ENCODE peak calls at places on chromosomes 16 and 17, in seven cellular contexts. One of them, this sample, is unnamed.

GRCh38 chr17:73586921-73587680 is 57.1 kb downstream of the SDK2 start:
- DNase-seq in small intestine: peak; percentile 38
- DNase-seq in cardiac fibroblast: no peak
- DNase-seq in neural progenitor cell: no peak
- DNase-seq in upper lobe of right lung: no peak
- DNase-seq in uterus: no peak
- DNase-seq in foreskin fibroblast: no peak
- DNase-seq in this sample: no peak

GRCh38 chr17:17492085-17492484 is 4.1 kb downstream of the RASD1 start:
- DNase-seq in small intestine: no peak
- DNase-seq in cardiac fibroblast: no peak
- DNase-seq in neural progenitor cell: no peak
- DNase-seq in upper lobe of right lung: peak; percentile 36
- DNase-seq in uterus: no peak
- DNase-seq in foreskin fibroblast: no peak
- DNase-seq in this sample: no peak

GRCh38 chr16:76661691-76662090 is 384.5 kb downstream of the CNTNAP4 start:
- DNase-seq in small intestine: no peak
- DNase-seq in cardiac fibroblast: no peak
- DNase-seq in neural progenitor cell: no peak
- DNase-seq in upper lobe of right lung: no peak
- DNase-seq in uterus: no peak
- DNase-seq in foreskin fibroblast: no peak
- DNase-seq in this sample: peak; percentile 36

GRCh38 chr16:65121870-65122723 is at the start of gene CDH11:
- DNase-seq in small intestine: no peak
- DNase-seq in cardiac fibroblast: peak; percentile 76
- DNase-seq in neural progenitor cell: peak; percentile 93
- DNase-seq in upper lobe of right lung: peak; percentile 68
- DNase-seq in uterus: peak; percentile 83
- DNase-seq in foreskin fibroblast: peak; percentile 93
- DNase-seq in this sample: peak; percentile 76

GRCh38 chr16:10964891-10965326 is 20.5 kb downstream of the CLEC16A start:
- DNase-seq in small intestine: no peak
- DNase-seq in cardiac fibroblast: peak; percentile 21
- DNase-seq in neural progenitor cell: no peak
- DNase-seq in upper lobe of right lung: no peak
- DNase-seq in uterus: no peak
- DNase-seq in foreskin fibroblast: no peak
- DNase-seq in this sample: no peak

GRCh38 chr16:12379318-12379717 is 402.8 kb downstream of the SNX29 start:
- DNase-seq in small intestine: no peak
- DNase-seq in cardiac fibroblast: no peak
- DNase-seq in neural progenitor cell: no peak
- DNase-seq in upper lobe of right lung: no peak
- DNase-seq in uterus: no peak
- DNase-seq in foreskin fibroblast: peak; percentile 30
- DNase-seq in this sample: no peak

GRCh38 chr16:2088759-2089358 is 41.1 kb downstream of the TSC2 start:
- DNase-seq in small intestine: no peak
- DNase-seq in cardiac fibroblast: no peak
- DNase-seq in neural progenitor cell: no peak
- DNase-seq in upper lobe of right lung: no peak
- DNase-seq in uterus: no peak
- DNase-seq in foreskin fibroblast: no peak
- DNase-seq in this sample: no peak

GRCh38 chr17:80457236-80457856 is 19.1 kb downstream of the NPTX1 start:
- DNase-seq in small intestine: no peak
- DNase-seq in cardiac fibroblast: no peak
- DNase-seq in neural progenitor cell: no peak
- DNase-seq in upper lobe of right lung: no peak
- DNase-seq in uterus: no peak
- DNase-seq in foreskin fibroblast: no peak
- DNase-seq in this sample: no peak

GRCh38 chr17:45782889-45783592 is 1.1 kb upstream of the CRHR1 start:
- DNase-seq in small intestine: peak; percentile 9
- DNase-seq in cardiac fibroblast: no peak
- DNase-seq in neural progenitor cell: peak; percentile 90
- DNase-seq in upper lobe of right lung: no peak
- DNase-seq in uterus: peak; percentile 42
- DNase-seq in foreskin fibroblast: peak; percentile 31
- DNase-seq in this sample: no peak

GRCh38 chr17:48313096-48313495 is 116.9 kb downstream of the SKAP1 start:
- DNase-seq in small intestine: no peak
- DNase-seq in cardiac fibroblast: no peak
- DNase-seq in neural progenitor cell: no peak
- DNase-seq in upper lobe of right lung: no peak
- DNase-seq in uterus: no peak
- DNase-seq in foreskin fibroblast: no peak
- DNase-seq in this sample: no peak
- H3K4me3 ChIP-seq in small intestine: no peak overlapping the region
- H3K4me3 ChIP-seq in cardiac fibroblast: no peak overlapping the region
- H3K4me3 ChIP-seq in neural progenitor cell: no peak overlapping the region
- H3K4me3 ChIP-seq in upper lobe of right lung: no peak overlapping the region
- H3K4me3 ChIP-seq in uterus: no peak overlapping the region
- H3K4me3 ChIP-seq in foreskin fibroblast: no peak overlapping the region
- H3K4me3 ChIP-seq in this sample: no peak overlapping the region

GRCh38 chr16:23337836-23338550 is 35.9 kb downstream of the SCNN1B start:
- DNase-seq in small intestine: no peak
- DNase-seq in cardiac fibroblast: no peak
- DNase-seq in neural progenitor cell: no peak
- DNase-seq in upper lobe of right lung: peak; percentile 2
- DNase-seq in uterus: no peak
- DNase-seq in foreskin fibroblast: no peak
- DNase-seq in this sample: no peak
- H3K4me3 ChIP-seq in small intestine: no peak overlapping the region
- H3K4me3 ChIP-seq in cardiac fibroblast: no peak overlapping the region
- H3K4me3 ChIP-seq in neural progenitor cell: no peak overlapping the region
- H3K4me3 ChIP-seq in upper lobe of right lung: no peak overlapping the region
- H3K4me3 ChIP-seq in uterus: no peak overlapping the region
- H3K4me3 ChIP-seq in foreskin fibroblast: no peak overlapping the region
- H3K4me3 ChIP-seq in this sample: no peak overlapping the region

GRCh38 chr16:67529639-67530012 is 997 bp downstream of the RIPOR1 start:
- DNase-seq in small intestine: no peak
- DNase-seq in cardiac fibroblast: peak; percentile 51
- DNase-seq in neural progenitor cell: peak; percentile 51
- DNase-seq in upper lobe of right lung: no peak
- DNase-seq in uterus: no peak
- DNase-seq in foreskin fibroblast: peak; percentile 58
- DNase-seq in this sample: peak; percentile 36
- H3K4me3 ChIP-seq in small intestine: peak overlapping the region; percentile 44
- H3K4me3 ChIP-seq in cardiac fibroblast: peak overlapping the region; percentile 79
- H3K4me3 ChIP-seq in neural progenitor cell: peak overlapping the region; percentile 92
- H3K4me3 ChIP-seq in upper lobe of right lung: peak overlapping the region; percentile 66
- H3K4me3 ChIP-seq in uterus: peak overlapping the region; percentile 85
- H3K4me3 ChIP-seq in foreskin fibroblast: peak overlapping the region; percentile 90
- H3K4me3 ChIP-seq in this sample: peak overlapping the region; percentile 83

GRCh38 chr17:81939881-81940385 is 2.8 kb upstream of the PYCR1 start:
- DNase-seq in small intestine: no peak
- DNase-seq in cardiac fibroblast: no peak
- DNase-seq in neural progenitor cell: no peak
- DNase-seq in upper lobe of right lung: peak; percentile 69
- DNase-seq in uterus: peak; percentile 64
- DNase-seq in foreskin fibroblast: no peak
- DNase-seq in this sample: peak; percentile 21
- H3K4me3 ChIP-seq in small intestine: no peak overlapping the region
- H3K4me3 ChIP-seq in cardiac fibroblast: no peak overlapping the region
- H3K4me3 ChIP-seq in neural progenitor cell: no peak overlapping the region
- H3K4me3 ChIP-seq in upper lobe of right lung: no peak overlapping the region
- H3K4me3 ChIP-seq in uterus: no peak overlapping the region
- H3K4me3 ChIP-seq in foreskin fibroblast: no peak overlapping the region
- H3K4me3 ChIP-seq in this sample: no peak overlapping the region

GRCh38 chr16:86571197-86571915 is 4.7 kb downstream of the FOXC2 start:
- DNase-seq in small intestine: no peak
- DNase-seq in cardiac fibroblast: peak; percentile 34
- DNase-seq in neural progenitor cell: no peak
- DNase-seq in upper lobe of right lung: no peak
- DNase-seq in uterus: no peak
- DNase-seq in foreskin fibroblast: peak; percentile 44
- DNase-seq in this sample: no peak
- H3K4me3 ChIP-seq in small intestine: no peak overlapping the region
- H3K4me3 ChIP-seq in cardiac fibroblast: peak overlapping the region; percentile 87
- H3K4me3 ChIP-seq in neural progenitor cell: no peak overlapping the region
- H3K4me3 ChIP-seq in upper lobe of right lung: peak overlapping the region; percentile 5
- H3K4me3 ChIP-seq in uterus: no peak overlapping the region
- H3K4me3 ChIP-seq in foreskin fibroblast: no peak overlapping the region
- H3K4me3 ChIP-seq in this sample: peak overlapping the region; percentile 87

GRCh38 chr17:82450357-82451106 is at the start of gene CYBC1:
- DNase-seq in small intestine: peak; percentile 91
- DNase-seq in cardiac fibroblast: peak; percentile 94
- DNase-seq in neural progenitor cell: peak; percentile 97
- DNase-seq in upper lobe of right lung: peak; percentile 96
- DNase-seq in uterus: peak; percentile 93
- DNase-seq in foreskin fibroblast: peak; percentile 97
- DNase-seq in this sample: peak; percentile 88

GRCh38 chr17:82449883-82450356 is 632 bp downstream of the CYBC1 start:
- DNase-seq in small intestine: no peak
- DNase-seq in cardiac fibroblast: no peak
- DNase-seq in neural progenitor cell: no peak
- DNase-seq in upper lobe of right lung: no peak
- DNase-seq in uterus: no peak
- DNase-seq in foreskin fibroblast: no peak
- DNase-seq in this sample: no peak

GRCh38 chr17:82446649-82447048 is 3.9 kb downstream of the CYBC1 start:
- DNase-seq in small intestine: no peak
- DNase-seq in cardiac fibroblast: no peak
- DNase-seq in neural progenitor cell: no peak
- DNase-seq in upper lobe of right lung: no peak
- DNase-seq in uterus: no peak
- DNase-seq in foreskin fibroblast: no peak
- DNase-seq in this sample: no peak

GRCh38 chr17:82452162-82452561 is 1.6 kb upstream of the CYBC1 start:
- DNase-seq in small intestine: no peak
- DNase-seq in cardiac fibroblast: no peak
- DNase-seq in neural progenitor cell: no peak
- DNase-seq in upper lobe of right lung: no peak
- DNase-seq in uterus: no peak
- DNase-seq in foreskin fibroblast: no peak
- DNase-seq in this sample: no peak

GRCh38 chr17:82449136-82449882 is 1.2 kb downstream of the CYBC1 start:
- DNase-seq in small intestine: peak; percentile 47
- DNase-seq in cardiac fibroblast: no peak
- DNase-seq in neural progenitor cell: peak; percentile 27
- DNase-seq in upper lobe of right lung: peak; percentile 67
- DNase-seq in uterus: no peak
- DNase-seq in foreskin fibroblast: no peak
- DNase-seq in this sample: no peak
- H3K4me3 ChIP-seq in small intestine: peak overlapping the region; percentile 75
- H3K4me3 ChIP-seq in cardiac fibroblast: peak overlapping the region; percentile 86
- H3K4me3 ChIP-seq in neural progenitor cell: peak overlapping the region; percentile 97
- H3K4me3 ChIP-seq in upper lobe of right lung: peak overlapping the region; percentile 85
- H3K4me3 ChIP-seq in uterus: peak overlapping the region; percentile 82
- H3K4me3 ChIP-seq in foreskin fibroblast: peak overlapping the region; percentile 97
- H3K4me3 ChIP-seq in this sample: peak overlapping the region; percentile 80

DNA sequence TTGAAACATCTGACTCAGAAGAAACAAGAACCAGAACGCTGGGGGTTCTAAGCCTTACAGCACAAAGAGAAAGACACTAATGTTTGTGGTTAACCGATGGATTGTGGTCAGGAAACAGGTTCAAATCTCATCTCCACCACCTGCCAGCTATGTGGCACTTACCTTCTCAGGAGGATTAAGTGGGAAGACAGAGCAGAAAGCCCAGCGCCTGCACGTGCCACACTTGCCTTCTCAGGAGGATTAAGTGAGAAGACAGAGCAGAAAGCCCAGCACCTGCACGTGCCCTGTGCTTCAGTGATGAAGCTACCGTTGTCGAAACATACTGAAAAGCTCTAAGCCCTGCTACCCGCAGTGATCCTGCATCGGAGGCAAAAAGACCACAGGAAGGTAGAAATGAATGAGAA is 90.6 kb downstream of the NXN start:
- DNase-seq in small intestine: no peak
- DNase-seq in cardiac fibroblast: no peak
- DNase-seq in neural progenitor cell: no peak
- DNase-seq in upper lobe of right lung: no peak
- DNase-seq in uterus: no peak
- DNase-seq in foreskin fibroblast: no peak
- DNase-seq in this sample: no peak
- H3K4me3 ChIP-seq in small intestine: no peak overlapping the region
- H3K4me3 ChIP-seq in cardiac fibroblast: no peak overlapping the region
- H3K4me3 ChIP-seq in neural progenitor cell: no peak overlapping the region
- H3K4me3 ChIP-seq in upper lobe of right lung: no peak overlapping the region
- H3K4me3 ChIP-seq in uterus: no peak overlapping the region
- H3K4me3 ChIP-seq in foreskin fibroblast: no peak overlapping the region
- H3K4me3 ChIP-seq in this sample: no peak overlapping the region

GRCh38 chr17:38967290-38967738 is at the start of gene FBXO47:
- DNase-seq in small intestine: peak; percentile 89
- DNase-seq in cardiac fibroblast: peak; percentile 94
- DNase-seq in neural progenitor cell: peak; percentile 87
- DNase-seq in upper lobe of right lung: peak; percentile 96
- DNase-seq in uterus: peak; percentile 93
- DNase-seq in foreskin fibroblast: peak; percentile 94
- DNase-seq in this sample: peak; percentile 89
- H3K4me3 ChIP-seq in small intestine: peak within 1 kb of the TSS; percentile 7
- H3K4me3 ChIP-seq in cardiac fibroblast: peak within 1 kb of the TSS; percentile 41
- H3K4me3 ChIP-seq in neural progenitor cell: no peak within 1 kb of the TSS
- H3K4me3 ChIP-seq in upper lobe of right lung: peak within 1 kb of the TSS; percentile 42
- H3K4me3 ChIP-seq in uterus: peak within 1 kb of the TSS; percentile 11
- H3K4me3 ChIP-seq in foreskin fibroblast: peak within 1 kb of the TSS; percentile 29
- H3K4me3 ChIP-seq in this sample: peak within 1 kb of the TSS; percentile 44

GRCh38 chr16:73058221-73058615 is 10.3 kb upstream of the ZFHX3 start:
- DNase-seq in small intestine: peak; percentile 57
- DNase-seq in cardiac fibroblast: peak; percentile 46
- DNase-seq in neural progenitor cell: no peak
- DNase-seq in upper lobe of right lung: peak; percentile 86
- DNase-seq in uterus: peak; percentile 57
- DNase-seq in foreskin fibroblast: peak; percentile 81
- DNase-seq in this sample: no peak

GRCh38 chr16:73056383-73056782 is 8.5 kb upstream of the ZFHX3 start:
- DNase-seq in small intestine: no peak
- DNase-seq in cardiac fibroblast: peak; percentile 39
- DNase-seq in neural progenitor cell: no peak
- DNase-seq in upper lobe of right lung: no peak
- DNase-seq in uterus: no peak
- DNase-seq in foreskin fibroblast: no peak
- DNase-seq in this sample: no peak

GRCh38 chr16:73058616-73059409 is 10.9 kb upstream of the ZFHX3 start:
- DNase-seq in small intestine: peak; percentile 54
- DNase-seq in cardiac fibroblast: peak; percentile 75
- DNase-seq in neural progenitor cell: peak; percentile 88
- DNase-seq in upper lobe of right lung: peak; percentile 80
- DNase-seq in uterus: peak; percentile 51
- DNase-seq in foreskin fibroblast: peak; percentile 71
- DNase-seq in this sample: peak; percentile 41

GRCh38 chr16:73057369-73058210 is 9.7 kb upstream of the ZFHX3 start:
- DNase-seq in small intestine: no peak
- DNase-seq in cardiac fibroblast: peak; percentile 36
- DNase-seq in neural progenitor cell: peak; percentile 75
- DNase-seq in upper lobe of right lung: peak; percentile 74
- DNase-seq in uterus: peak; percentile 54
- DNase-seq in foreskin fibroblast: peak; percentile 65
- DNase-seq in this sample: no peak

DNA sequence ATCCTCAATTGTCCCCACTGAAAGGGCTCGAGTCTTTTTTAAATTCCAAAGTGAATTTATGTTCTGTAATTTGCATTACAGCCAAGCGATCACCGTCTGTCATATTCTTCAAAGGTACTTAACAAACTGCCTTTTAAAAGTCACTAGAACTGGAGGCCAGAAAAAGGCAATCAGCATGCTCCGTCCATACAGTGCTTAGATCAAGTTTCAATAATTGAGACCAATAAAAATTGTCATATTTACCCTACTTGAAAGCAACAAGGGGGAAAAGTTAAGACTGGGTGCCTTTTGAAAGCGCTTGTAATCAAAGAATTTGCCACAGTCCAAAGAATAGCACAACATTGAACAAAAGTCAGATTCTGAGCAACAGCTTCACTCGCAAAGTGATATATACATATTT is 9.0 kb upstream of the ZFHX3 start:
- DNase-seq in small intestine: no peak
- DNase-seq in cardiac fibroblast: no peak
- DNase-seq in neural progenitor cell: no peak
- DNase-seq in upper lobe of right lung: no peak
- DNase-seq in uterus: no peak
- DNase-seq in foreskin fibroblast: no peak
- DNase-seq in this sample: no peak
- H3K4me3 ChIP-seq in small intestine: no peak overlapping the region
- H3K4me3 ChIP-seq in cardiac fibroblast: peak overlapping the region; percentile 70
- H3K4me3 ChIP-seq in neural progenitor cell: peak overlapping the region; percentile 70
- H3K4me3 ChIP-seq in upper lobe of right lung: peak overlapping the region; percentile 71
- H3K4me3 ChIP-seq in uterus: peak overlapping the region; percentile 93
- H3K4me3 ChIP-seq in foreskin fibroblast: peak overlapping the region; percentile 66
- H3K4me3 ChIP-seq in this sample: peak overlapping the region; percentile 50